ENCODE peak calls at places on chromosomes 11 and 22, in six cellular contexts. L, G, M, W, N and V are unnamed samples.
A peak's percentile ranks its signal among the peaks of the same experiment; 100 is the strongest.

GRCh38 chr11:75147191-75147874 is 3.6 kb upstream of the SLCO2B1 start:
- DNase-seq in W (no peak), L (no peak), G (no peak), N (no peak), M (no peak), V (no peak)

GRCh38 chr11:111582163-111582562 is 20.1 kb upstream of the SIK2 start:
- DNase-seq in G (no peak), N (no peak), M (no peak), W (peak; percentile 77), L (no peak), V (no peak)

GRCh38 chr11:128759597-128759996 is 65.7 kb downstream of the FLI1 start:
- DNase-seq in N (no peak), L (no peak), W (no peak), G (no peak), M (no peak), V (no peak)

GRCh38 chr11:77188323-77188911 is 60.4 kb downstream of the MYO7A start:
- DNase-seq in N (peak; percentile 13), M (peak; percentile 73), W (peak; percentile 75), L (peak; percentile 94), G (peak; percentile 84), V (peak; percentile 85)

GRCh38 chr11:72591785-72592490 is 82.3 kb downstream of the PDE2A start:
- DNase-seq in N (no peak), L (no peak), M (no peak), W (no peak), G (no peak), V (no peak)

GRCh38 chr11:122633219-122633829 is 22.2 kb upstream of the UBASH3B start:
- DNase-seq in W (peak; percentile 61), M (peak; percentile 62), L (peak; percentile 34), G (peak; percentile 82), N (no peak), V (no peak)

GRCh38 chr11:10797561-10797960 is 11.2 kb downstream of the EIF4G2 start:
- DNase-seq in L (no peak), G (peak; percentile 44), W (no peak), M (no peak), N (no peak), V (no peak)

GRCh38 chr11:125892994-125893393 is 5.5 kb downstream of the HYLS1 start:
- DNase-seq in N (no peak), L (no peak), W (no peak), G (no peak), M (no peak), V (no peak)

GRCh38 chr11:25891960-25892359 is 440.0 kb upstream of the ANO3 start:
- DNase-seq in W (no peak), N (no peak), L (no peak), G (no peak), M (no peak), V (no peak)

GRCh38 chr11:36596880-36597279 is 1.2 kb downstream of the RAG2 start:
- DNase-seq in L (no peak), G (no peak), M (no peak), W (no peak), N (no peak), V (no peak)

GRCh38 chr11:69241075-69241740 is 52.7 kb upstream of the MYEOV start:
- DNase-seq in L (no peak), W (no peak), M (no peak), G (no peak), N (no peak), V (no peak)

GRCh38 chr11:16242806-16243205 is 113.5 kb downstream of the SOX6 start:
- DNase-seq in G (no peak), W (no peak), M (no peak), N (no peak), L (no peak), V (no peak)

GRCh38 chr22:20026996-20027601 is 6.2 kb downstream of the TANGO2 start:
- DNase-seq in W (no peak), N (no peak), L (no peak), M (no peak), G (no peak), V (peak; percentile 67)

GRCh38 chr11:69649576-69649900 is 8.6 kb downstream of the CCND1 start:
- DNase-seq in M (no peak), W (no peak), L (no peak), N (no peak), G (no peak), V (no peak)

GRCh38 chr11:117868815-117869642 is 7.4 kb downstream of the FXYD6 start:
- DNase-seq in N (no peak), W (no peak), M (no peak), L (no peak), G (no peak), V (no peak)

GRCh38 chr11:17718510-17718962 is 835 bp upstream of the MYOD1 start:
- DNase-seq in N (no peak), L (no peak), W (no peak), G (no peak), M (no peak), V (no peak)
- TF ChIP-seq MYC in N (no peak), L (no peak), W (no peak), G (no peak), M (no peak), V (no peak)

DNA sequence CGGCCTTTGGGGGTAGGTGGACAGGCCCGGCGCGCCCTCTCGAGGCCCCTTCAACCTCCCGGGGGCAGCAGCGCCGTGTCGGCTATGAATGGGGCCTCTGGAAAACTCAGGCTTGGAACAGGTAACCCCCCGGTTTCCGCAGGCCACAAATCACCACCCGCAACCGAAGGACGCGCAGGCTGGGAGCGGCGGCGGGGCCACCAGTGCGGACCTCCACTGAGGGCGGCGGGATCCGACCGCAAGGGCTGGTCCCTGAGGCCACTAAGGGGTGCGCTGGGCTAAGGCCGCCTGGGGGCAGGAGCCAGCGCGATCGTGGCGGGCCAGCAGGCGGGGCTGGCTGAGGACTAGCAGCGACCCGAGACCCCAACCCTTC is 695 bp upstream of the ATF4 start:
- DNase-seq in M (peak; percentile 58), G (no peak), L (peak; percentile 49), W (no peak), N (no peak), V (peak; percentile 60)
- TF ChIP-seq MYC in M (peak; percentile 38), G (peak; percentile 31), L (peak; percentile 8), W (no peak), N (no peak), V (no peak)

GRCh38 chr11:80327971-80328614 is 887.3 kb upstream of the TENM4 start:
- DNase-seq in G (no peak), M (no peak), W (no peak), L (no peak), N (no peak), V (no peak)

GRCh38 chr11:80331694-80332093 is 890.9 kb upstream of the TENM4 start:
- DNase-seq in M (no peak), N (no peak), G (no peak), W (no peak), L (no peak), V (no peak)

DNA sequence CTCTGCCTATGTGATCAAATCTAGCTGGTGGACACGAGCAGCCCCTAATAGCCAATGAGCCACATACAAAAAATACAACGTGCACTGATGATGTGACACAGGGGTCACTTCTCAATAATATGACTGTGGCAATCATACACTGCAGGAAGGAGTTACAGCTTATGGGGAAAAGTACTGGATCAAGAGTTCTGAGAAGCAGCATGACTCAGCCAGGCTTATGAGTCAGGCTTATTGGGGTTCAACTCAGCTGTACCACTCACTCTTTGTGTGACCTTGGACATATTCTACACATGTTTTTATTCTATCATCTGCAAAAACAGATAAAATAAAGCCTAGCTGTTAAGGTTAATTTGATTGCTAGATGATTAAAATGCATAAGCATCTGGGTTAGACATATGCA is 889.5 kb upstream of the TENM4 start:
- DNase-seq in M (no peak), W (peak; percentile 81), N (no peak), G (no peak), L (no peak), V (no peak)
- TF ChIP-seq MYC in M (no peak), W (no peak), N (no peak), G (no peak), L (no peak), V (no peak)

GRCh38 chr22:28600546-28601143 is 79.0 kb downstream of the TTC28 start:
- DNase-seq in W (peak; percentile 73), M (peak; percentile 53), L (peak; percentile 11), N (no peak), G (peak; percentile 70), V (peak; percentile 48)
- TF ChIP-seq MYC in W (no peak), M (no peak), L (no peak), N (no peak), G (no peak), V (no peak)

GRCh38 chr11:29328961-29329441 is 687.8 kb downstream of the KCNA4 start:
- DNase-seq in W (peak; percentile 75), N (no peak), G (peak; percentile 27), M (peak; percentile 35), L (peak; percentile 33), V (no peak)

GRCh38 chr11:29336727-29337212 is 680.1 kb downstream of the KCNA4 start:
- DNase-seq in G (no peak), M (no peak), L (no peak), W (no peak), N (no peak), V (no peak)

GRCh38 chr11:29334781-29335140 is 682.1 kb downstream of the KCNA4 start:
- DNase-seq in G (no peak), W (no peak), L (no peak), M (no peak), N (no peak), V (no peak)

DNA sequence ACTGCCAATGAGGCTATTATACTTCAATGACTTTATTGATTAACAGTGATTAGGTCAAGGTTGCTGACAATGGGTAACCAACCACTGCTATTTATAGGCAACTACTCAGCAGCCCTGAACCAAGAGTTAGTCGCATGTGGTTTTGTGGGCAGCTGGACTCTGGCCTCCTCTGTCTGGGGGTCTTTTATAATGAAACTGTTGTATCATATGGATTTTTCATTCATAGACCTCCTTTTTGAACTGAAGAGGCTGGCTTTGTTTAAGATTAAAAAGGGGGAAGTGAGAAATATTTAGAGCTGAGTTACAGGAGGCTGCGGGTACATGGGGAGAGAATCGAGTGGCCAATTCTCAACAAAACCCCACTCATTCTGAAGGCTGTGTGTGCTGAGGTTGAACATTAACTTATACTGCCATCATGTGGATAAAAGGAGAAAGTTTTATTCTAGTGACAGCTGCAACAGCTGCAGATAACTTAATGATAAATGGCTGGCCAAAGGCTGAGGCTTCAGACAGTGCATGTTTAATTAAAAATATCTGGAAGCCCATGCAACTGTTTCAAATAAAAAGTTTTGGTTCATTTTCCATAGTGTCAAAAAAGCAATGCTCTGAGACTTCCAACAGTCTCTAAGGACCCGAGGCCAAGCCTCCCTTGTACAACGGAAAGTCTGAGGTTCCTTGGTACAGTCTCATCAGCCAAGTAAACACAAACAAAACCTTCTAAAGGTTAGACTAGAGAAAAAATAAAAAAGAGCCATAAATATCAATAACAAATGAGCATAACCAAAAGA is 682.6 kb downstream of the KCNA4 start:
- DNase-seq in L (peak; percentile 61), G (peak; percentile 44), M (peak; percentile 32), N (peak; percentile 31), W (peak; percentile 61), V (no peak)
- TF ChIP-seq MYC in L (no peak), G (no peak), M (no peak), N (no peak), W (no peak), V (no peak)

GRCh38 chr11:86064236-86064803 is 4.6 kb downstream of the PICALM start:
- DNase-seq in L (no peak), W (peak; percentile 66), N (no peak), G (peak; percentile 26), M (no peak), V (no peak)
- TF ChIP-seq MYC in L (no peak), W (no peak), N (no peak), G (no peak), M (no peak), V (no peak)